ENCODE peak calls at places on chromosome 1, in four cellular contexts. N, O, H and M are unnamed samples.

GRCh38 chr1:151196292-151196800 is 2.0 kb upstream of the PIP5K1A start:
- DNase-seq in H (peak), N (no peak), O (peak), M (peak)

GRCh38 chr1:161989108-161989507 is 34.6 kb downstream of the OLFML2B start:
- DNase-seq in N (no peak), O (no peak), H (peak), M (no peak)

GRCh38 chr1:186404454-186405051 is 28.9 kb downstream of the ODR4 start:
- DNase-seq in O (peak), H (peak), N (no peak), M (peak)

GRCh38 chr1:157893681-157894080 is 52.1 kb upstream of the CD5L start:
- DNase-seq in O (no peak), H (peak), N (no peak), M (no peak)

GRCh38 chr1:11496551-11497080 is 17.7 kb downstream of the DISP3 start:
- DNase-seq in N (no peak), H (no peak), O (no peak), M (no peak)

GRCh38 chr1:182955596-182956588 is 2.9 kb upstream of the SHCBP1L start:
- DNase-seq in N (no peak), O (no peak), H (peak), M (peak)

GRCh38 chr1:56297191-56297590 is 282.2 kb downstream of the PLPP3 start:
- DNase-seq in N (no peak), O (no peak), H (peak), M (peak)

GRCh38 chr1:6445062-6445763 is 20.6 kb downstream of the ESPN start:
- DNase-seq in O (no peak), N (no peak), H (peak), M (peak)